ENCODE peak calls at places on chromosomes 11 and 22, in nine cellular contexts. F, V, A, I, M, T, J, C and R are unnamed samples.

GRCh38 chr11:106999203-106999602 is 19.1 kb downstream of the GUCY1A2 start:
- DNase-seq in F (no peak), V (no peak), A (no peak), I (no peak), M (no peak), T (no peak), J (no peak), C (no peak), R (no peak)

GRCh38 chr11:65968600-65969482 is 7.3 kb downstream of the SART1 start:
- DNase-seq in F (no peak), V (no peak), A (no peak), I (no peak), M (no peak), T (no peak), J (no peak), C (no peak), R (no peak)

GRCh38 chr11:110818032-110818687 is 105.9 kb upstream of the ARHGAP20 start:
- DNase-seq in F (no peak), V (no peak), A (no peak), I (no peak), M (peak; percentile 60), T (no peak), J (no peak), C (peak; percentile 15), R (no peak)

GRCh38 chr11:67354314-67355022 is 1.1 kb upstream of the POLD4 start:
- DNase-seq in F (peak; percentile 62), V (peak; percentile 89), A (peak; percentile 68), I (peak; percentile 81), M (peak; percentile 98), T (peak; percentile 78), J (no peak), C (peak; percentile 92), R (peak; percentile 69)

GRCh38 chr11:113591122-113591521 is 115.0 kb downstream of the TMPRSS5 start:
- DNase-seq in F (no peak), V (no peak), A (no peak), I (no peak), M (no peak), T (no peak), J (no peak), C (no peak), R (no peak)

GRCh38 chr11:118180300-118180703 is 3.9 kb upstream of the SCN2B start:
- DNase-seq in F (no peak), V (peak; percentile 64), A (no peak), I (peak; percentile 84), M (no peak), T (peak; percentile 50), J (peak; percentile 23), C (peak; percentile 55), R (peak; percentile 92)

GRCh38 chr11:84626256-84626655 is 1000.9 kb downstream of the DLG2 start:
- DNase-seq in F (no peak), V (no peak), A (no peak), I (no peak), M (no peak), T (no peak), J (no peak), C (no peak), R (no peak)

GRCh38 chr11:32829680-32830412 is at the start of gene PRRG4:
- DNase-seq in F (peak; percentile 75), V (peak; percentile 19), A (peak; percentile 85), I (peak; percentile 67), M (peak; percentile 16), T (no peak), J (peak; percentile 40), C (no peak), R (peak; percentile 29)

GRCh38 chr11:117589024-117589423 is 208.0 kb downstream of the DSCAML1 start:
- DNase-seq in F (no peak), V (no peak), A (no peak), I (peak; percentile 40), M (no peak), T (no peak), J (no peak), C (no peak), R (no peak)

GRCh38 chr11:2573240-2574042 is 126.4 kb downstream of the KCNQ1OT1 start:
- DNase-seq in F (no peak), V (peak; percentile 10), A (no peak), I (peak; percentile 56), M (no peak), T (no peak), J (peak; percentile 1), C (no peak), R (no peak)

GRCh38 chr11:111676878-111677585 is 74.8 kb downstream of the SIK2 start:
- DNase-seq in F (no peak), V (no peak), A (no peak), I (no peak), M (peak; percentile 43), T (no peak), J (no peak), C (peak; percentile 29), R (no peak)

GRCh38 chr11:71988050-71988449 is 10.7 kb upstream of the IL18BP start:
- DNase-seq in F (no peak), V (peak; percentile 78), A (no peak), I (peak; percentile 66), M (peak; percentile 87), T (no peak), J (no peak), C (no peak), R (no peak)

GRCh38 chr11:84870486-84870885 is 756.7 kb downstream of the DLG2 start:
- DNase-seq in F (no peak), V (no peak), A (no peak), I (no peak), M (no peak), T (no peak), J (no peak), C (no peak), R (no peak)

GRCh38 chr22:21775061-21775460 is 39.5 kb upstream of the YPEL1 start:
- DNase-seq in F (no peak), V (peak; percentile 31), A (no peak), I (no peak), M (peak; percentile 61), T (no peak), J (no peak), C (no peak), R (no peak)

GRCh38 chr11:79610139-79610538 is 169.3 kb upstream of the TENM4 start:
- DNase-seq in F (no peak), V (no peak), A (no peak), I (no peak), M (no peak), T (no peak), J (no peak), C (no peak), R (no peak)

GRCh38 chr11:28107726-28108618 is at the start of the genes KIF18A and METTL15:
- DNase-seq in F (peak; percentile 100), V (peak; percentile 99), A (peak; percentile 100), I (peak; percentile 100), M (peak; percentile 99), T (peak; percentile 99), J (peak; percentile 100), C (peak; percentile 97), R (peak; percentile 100)

GRCh38 chr11:28105869-28106268 is 2.1 kb downstream of the KIF18A start:
- DNase-seq in F (no peak), V (no peak), A (no peak), I (no peak), M (no peak), T (no peak), J (no peak), C (no peak), R (no peak)

GRCh38 chr11:28107331-28107725 is 628 bp downstream of the KIF18A start:
- DNase-seq in F (no peak), V (no peak), A (no peak), I (no peak), M (peak; percentile 37), T (no peak), J (no peak), C (no peak), R (no peak)

GRCh38 chr11:28104984-28105383 is 3.0 kb downstream of the KIF18A start:
- DNase-seq in F (no peak), V (no peak), A (no peak), I (no peak), M (no peak), T (no peak), J (no peak), C (no peak), R (no peak)

DNA sequence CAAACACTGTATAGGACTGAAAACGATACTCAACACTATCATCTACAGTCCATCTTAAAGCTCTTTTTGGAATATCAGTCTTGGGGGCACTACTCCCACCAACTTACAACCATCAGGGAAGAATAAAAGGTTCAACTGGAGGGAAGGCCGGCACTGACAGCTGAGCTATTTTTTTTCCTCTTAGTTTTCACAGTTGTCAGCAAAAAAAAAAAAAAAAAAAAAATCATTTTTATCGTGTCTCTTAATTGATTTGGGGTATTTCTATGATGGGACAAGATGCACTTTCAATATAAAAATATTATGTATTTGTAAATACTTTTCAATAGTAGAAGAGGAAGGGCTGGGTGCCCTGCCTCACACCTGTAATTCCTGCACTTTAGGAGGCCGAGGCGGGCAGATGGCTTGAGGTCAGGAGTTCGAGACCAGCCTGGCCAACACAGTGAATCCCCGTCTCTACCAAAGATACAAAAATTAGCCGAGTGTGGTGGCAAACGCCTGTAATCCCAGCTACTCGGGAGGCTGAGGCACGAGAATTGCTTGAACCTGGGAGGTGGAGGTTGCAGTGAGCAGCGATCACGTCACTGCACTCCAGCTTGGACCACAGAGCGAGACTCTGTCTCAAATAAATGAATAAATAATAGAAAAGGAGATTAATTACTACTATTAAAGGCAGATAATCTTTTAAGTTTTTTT is 1.5 kb downstream of the KIF18A start:
- DNase-seq in F (no peak), V (no peak), A (no peak), I (no peak), M (no peak), T (no peak), J (no peak), C (no peak), R (no peak)
- H3K27ac ChIP-seq in F (no peak overlapping the region), V (no peak overlapping the region), A (no peak overlapping the region), I (no peak overlapping the region), M (peak overlapping the region; percentile 67), T (no peak overlapping the region), J (no peak overlapping the region), C (no peak overlapping the region), R (no peak overlapping the region)

GRCh38 chr22:30396871-30397655 is at the start of gene SEC14L2:
- DNase-seq in F (peak; percentile 64), V (peak; percentile 68), A (peak; percentile 79), I (peak; percentile 88), M (peak; percentile 26), T (peak; percentile 63), J (peak; percentile 44), C (peak; percentile 43), R (peak; percentile 82)
- TF ChIP-seq POLR2A in F (peak; percentile 39), V (peak; percentile 54), A (no peak), I (peak; percentile 5), M (peak; percentile 43), T (peak; percentile 12), J (peak; percentile 42), C (peak; percentile 47), R (no peak)

DNA sequence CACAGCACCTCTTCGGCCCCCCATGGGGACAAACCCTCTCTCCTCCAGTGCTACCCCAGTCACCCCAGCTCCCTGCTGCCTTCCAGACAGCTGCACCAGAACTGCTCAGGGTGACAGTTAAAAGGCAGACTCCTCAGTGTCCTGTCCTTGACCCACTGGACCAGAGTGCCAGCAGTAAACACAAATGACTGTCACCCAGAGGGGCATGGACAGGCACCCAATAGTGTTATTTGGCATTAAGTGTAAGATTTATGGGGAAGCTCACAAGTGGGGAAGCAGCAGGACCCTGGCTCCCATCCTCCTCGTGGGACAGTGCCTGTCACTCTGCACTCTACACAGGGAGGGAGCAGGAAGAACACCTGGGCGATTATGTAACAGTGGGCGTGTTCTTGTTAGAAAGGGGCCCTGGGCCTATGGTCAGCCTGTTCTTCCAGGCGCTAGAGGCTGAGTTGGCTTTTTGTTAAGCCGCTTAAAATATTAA is 5.0 kb downstream of the RPS19BP1 start:
- DNase-seq in F (no peak), V (no peak), A (peak; percentile 59), I (no peak), M (peak; percentile 27), T (no peak), J (no peak), C (no peak), R (no peak)
- H3K27ac ChIP-seq in F (peak overlapping the region; percentile 29), V (peak overlapping the region; percentile 5), A (peak overlapping the region; percentile 76), I (peak overlapping the region; percentile 99), M (no peak overlapping the region), T (no peak overlapping the region), J (peak overlapping the region; percentile 39), C (no peak overlapping the region), R (no peak overlapping the region)

GRCh38 chr22:42856865-42857704 is at the start of gene ARFGAP3:
- DNase-seq in F (peak; percentile 96), V (peak; percentile 90), A (peak; percentile 96), I (peak; percentile 97), M (peak; percentile 91), T (peak; percentile 92), J (peak; percentile 83), C (peak; percentile 78), R (peak; percentile 95)
- TF ChIP-seq POLR2A in F (peak; percentile 96), V (peak; percentile 94), A (peak; percentile 64), I (peak; percentile 63), M (peak; percentile 96), T (peak; percentile 89), J (peak; percentile 96), C (no peak), R (peak; percentile 27)